ENCODE peak calls at places on chromosome X, in five cellular contexts. D is psoas muscle, A is spleen, G is cardiac muscle cell, Z is upper lobe of right lung. K is an unnamed sample.

GRCh38 chrX:40310016-40310415 is 212.3 kb upstream of the BCOR start:
- DNase-seq in D (no peak), A (no peak), G (no peak), Z (no peak), K (no peak)

GRCh38 chrX:155761185-155761584 is 120.0 kb upstream of the VAMP7 start:
- DNase-seq in D (no peak), A (no peak), G (no peak), Z (no peak), K (no peak)

GRCh38 chrX:44400588-44400987 is 57.1 kb upstream of the EFHC2 start:
- DNase-seq in D (no peak), A (no peak), G (no peak), Z (no peak), K (no peak)

GRCh38 chrX:40058719-40059118 is 39.0 kb downstream of the BCOR start:
- DNase-seq in D (no peak), A (no peak), G (no peak), Z (peak; percentile 62), K (no peak)

GRCh38 chrX:45803383-45803921 is 602.8 kb upstream of the DIPK2B start:
- DNase-seq in D (no peak), A (no peak), G (no peak), Z (no peak), K (no peak)

GRCh38 chrX:46759645-46759974 is 692 bp upstream of the SLC9A7 start:
- DNase-seq in D (no peak), A (no peak), G (no peak), Z (no peak), K (peak; percentile 14)

GRCh38 chrX:10022580-10023245 is 55.6 kb downstream of the CLDN34 start:
- DNase-seq in D (peak; percentile 48), A (no peak), G (no peak), Z (no peak), K (no peak)

GRCh38 chrX:9538544-9539045 is 73.7 kb downstream of the TBL1X start:
- DNase-seq in D (no peak), A (no peak), G (no peak), Z (no peak), K (no peak)

GRCh38 chrX:39440734-39441305 is 639.6 kb downstream of the MID1IP1 start:
- DNase-seq in D (no peak), A (no peak), G (no peak), Z (no peak), K (no peak)

GRCh38 chrX:24080670-24081069 is 25.9 kb downstream of the EIF2S3 start:
- DNase-seq in D (no peak), A (no peak), G (no peak), Z (no peak), K (no peak)

GRCh38 chrX:118177708-118178107 is 61.1 kb upstream of the KLHL13 start:
- DNase-seq in D (no peak), A (no peak), G (no peak), Z (no peak), K (no peak)

GRCh38 chrX:101191217-101191750 is 28.3 kb upstream of the DRP2 start:
- DNase-seq in D (peak; percentile 16), A (no peak), G (peak; percentile 38), Z (peak; percentile 44), K (peak; percentile 82)

GRCh38 chrX:63713510-63713909 is 71.5 kb downstream of the ARHGEF9 start:
- DNase-seq in D (no peak), A (no peak), G (peak; percentile 68), Z (peak; percentile 57), K (no peak)

DNA sequence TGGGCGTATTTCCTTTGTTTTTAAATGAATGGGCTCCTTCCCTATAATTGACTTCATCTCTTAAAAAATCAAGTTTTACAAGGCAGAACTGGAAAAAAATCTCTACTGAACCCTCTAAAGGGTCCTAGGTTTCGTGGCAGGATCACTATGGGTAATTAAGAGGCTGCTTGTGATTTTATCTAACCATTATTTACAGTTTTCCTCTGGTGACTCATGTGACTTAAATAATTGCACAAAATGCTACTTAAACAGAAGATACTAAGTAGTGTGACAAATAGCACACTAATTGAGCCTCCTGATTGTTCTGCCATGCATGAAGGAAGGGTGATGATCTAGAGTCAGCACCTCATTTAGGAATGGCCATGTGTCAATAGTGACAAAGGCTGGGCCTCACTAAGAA is 35.5 kb downstream of the OFD1 start:
- DNase-seq in D (no peak), A (no peak), G (no peak), Z (no peak), K (no peak)
- H3K36me3 ChIP-seq in D (no peaks in the 10 kb centered on the region), A (peaks cover 40% of the 10 kb centered on the region), G (peaks cover 76% of the 10 kb centered on the region), Z (peaks cover 42% of the 10 kb centered on the region), K (peaks cover 10% of the 10 kb centered on the region)

GRCh38 chrX:11666180-11666579 is 460 bp upstream of the ARHGAP6 start:
- DNase-seq in D (no peak), A (no peak), G (peak; percentile 79), Z (no peak), K (peak; percentile 82)
- H3K4me3 ChIP-seq in D (peak overlapping the region; percentile 73), A (peak overlapping the region; percentile 41), G (peak overlapping the region; percentile 75), Z (peak overlapping the region; percentile 46), K (peak overlapping the region; percentile 59)

DNA sequence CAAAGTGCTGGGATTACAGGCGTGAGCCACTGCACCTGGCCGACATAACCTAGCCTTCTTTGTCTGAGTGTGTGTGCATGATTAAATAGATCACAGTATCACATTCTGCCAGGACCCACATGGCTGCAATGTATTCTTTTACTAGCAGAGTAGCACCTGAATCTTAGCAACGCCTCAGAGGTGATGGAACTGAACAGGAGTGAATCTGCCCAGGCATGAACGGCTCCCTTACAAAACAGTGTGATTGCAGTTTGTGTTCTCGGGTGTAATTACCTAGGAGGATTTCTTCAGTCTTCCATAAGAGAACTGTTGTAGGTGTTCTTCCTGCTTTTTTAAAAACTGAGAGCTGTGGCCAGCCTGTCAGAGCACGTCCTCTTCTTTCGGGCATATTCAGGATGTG is 122.7 kb upstream of the STS start:
- DNase-seq in D (no peak), A (no peak), G (no peak), Z (no peak), K (no peak)
- H3K27me3 ChIP-seq in D (no peaks in the 10 kb centered on the region), A (no peaks in the 10 kb centered on the region), G (no peaks in the 10 kb centered on the region), Z (no peaks in the 10 kb centered on the region), K (no peaks in the 10 kb centered on the region)

GRCh38 chrX:153948002-153948466 is 3.6 kb upstream of the RENBP start:
- DNase-seq in D (no peak), A (no peak), G (no peak), Z (no peak), K (peak; percentile 65)

GRCh38 chrX:153945956-153946909 is 1.8 kb upstream of the RENBP start:
- DNase-seq in D (no peak), A (no peak), G (no peak), Z (no peak), K (no peak)

GRCh38 chrX:153946910-153947769 is 2.7 kb upstream of the RENBP start:
- DNase-seq in D (peak; percentile 69), A (peak; percentile 93), G (peak; percentile 78), Z (peak; percentile 85), K (peak; percentile 94)

GRCh38 chrX:153951683-153952372 is 7.4 kb upstream of the RENBP start:
- DNase-seq in D (no peak), A (peak; percentile 75), G (no peak), Z (no peak), K (no peak)

DNA sequence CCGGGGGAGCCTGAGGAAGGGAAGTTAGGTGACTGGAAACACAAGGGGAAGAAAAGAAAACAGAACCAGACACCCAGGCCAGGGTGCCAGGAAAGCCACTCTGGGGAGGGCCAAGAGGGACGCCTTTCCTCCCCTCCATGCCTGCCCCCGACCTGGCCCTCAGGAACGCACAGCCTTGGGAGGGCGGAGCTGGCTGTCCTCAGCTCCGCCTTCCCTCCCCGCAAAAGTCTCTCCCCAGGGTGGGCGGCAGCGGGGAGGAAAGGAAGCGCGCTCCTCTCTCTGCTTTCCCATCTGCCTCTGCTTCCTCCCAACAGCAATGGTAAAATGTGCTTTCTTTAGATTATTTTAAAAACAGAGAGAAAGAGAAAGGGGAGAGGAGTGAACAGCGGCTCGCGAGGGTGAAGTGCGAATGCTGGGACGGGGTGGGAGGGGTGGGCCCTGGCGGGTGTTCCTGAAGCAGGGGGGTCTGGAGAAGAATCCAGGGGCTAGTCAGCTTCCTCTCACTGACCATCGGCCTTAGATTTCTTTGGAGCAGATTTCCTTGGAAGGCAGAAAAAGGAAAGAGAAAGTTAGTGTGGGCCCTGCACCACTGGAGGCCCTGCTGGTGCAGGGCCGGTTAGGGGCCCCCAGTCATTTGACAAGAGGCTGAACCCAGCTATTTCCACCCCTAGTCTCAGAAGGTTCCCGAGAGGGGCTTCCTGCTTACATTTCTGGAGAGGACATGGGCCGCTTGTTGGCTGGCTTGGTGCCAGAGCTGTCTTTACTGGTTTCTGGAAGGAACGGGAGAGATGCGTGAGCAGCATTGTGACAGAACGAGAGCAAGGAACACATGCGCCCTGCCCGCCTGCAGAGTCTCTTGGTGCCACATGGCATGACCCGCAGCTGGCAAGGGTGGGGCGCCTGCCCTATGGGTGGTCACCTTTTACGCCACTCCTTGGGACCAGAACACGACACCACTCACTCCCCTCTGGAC is 4.7 kb upstream of the RENBP start:
- DNase-seq in D (no peak), A (no peak), G (no peak), Z (no peak), K (peak; percentile 82)
- H3K36me3 ChIP-seq in D (no peaks in the 10 kb centered on the region), A (peaks cover 49% of the 10 kb centered on the region), G (peaks cover 3% of the 10 kb centered on the region), Z (peaks cover 42% of the 10 kb centered on the region), K (peaks cover 24% of the 10 kb centered on the region)

GRCh38 chrX:71111851-71112468 is 583 bp upstream of the IL2RG start:
- DNase-seq in D (no peak), A (peak; percentile 15), G (no peak), Z (no peak), K (no peak)
- H3K4me3 ChIP-seq in D (no peak overlapping the region), A (peak overlapping the region; percentile 53), G (no peak overlapping the region), Z (peak overlapping the region; percentile 26), K (no peak overlapping the region)

DNA sequence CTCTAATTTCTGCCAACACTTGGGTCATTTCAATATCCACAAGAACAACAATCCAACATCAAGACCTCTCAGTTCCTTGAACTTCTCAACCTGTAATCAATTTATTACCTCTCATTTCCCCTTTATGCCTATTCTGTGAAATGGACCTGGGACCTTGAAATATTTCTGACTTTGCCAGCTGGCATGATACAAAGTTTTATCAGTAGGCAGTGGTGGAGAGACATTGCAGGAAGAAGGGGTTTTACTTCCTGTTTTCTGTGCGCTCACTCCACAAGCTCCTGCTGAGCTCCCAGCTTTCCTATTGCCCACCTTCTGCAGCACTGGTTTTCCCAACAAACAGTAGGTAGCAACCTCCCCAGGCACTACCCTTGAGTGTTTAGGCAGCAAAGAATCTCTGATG is 3.5 kb upstream of the ARHGEF6 start:
- DNase-seq in D (no peak), A (no peak), G (no peak), Z (no peak), K (no peak)
- H3K27me3 ChIP-seq in D (no peaks in the 10 kb centered on the region), A (no peaks in the 10 kb centered on the region), G (no peaks in the 10 kb centered on the region), Z (no peaks in the 10 kb centered on the region), K (no peaks in the 10 kb centered on the region)

DNA sequence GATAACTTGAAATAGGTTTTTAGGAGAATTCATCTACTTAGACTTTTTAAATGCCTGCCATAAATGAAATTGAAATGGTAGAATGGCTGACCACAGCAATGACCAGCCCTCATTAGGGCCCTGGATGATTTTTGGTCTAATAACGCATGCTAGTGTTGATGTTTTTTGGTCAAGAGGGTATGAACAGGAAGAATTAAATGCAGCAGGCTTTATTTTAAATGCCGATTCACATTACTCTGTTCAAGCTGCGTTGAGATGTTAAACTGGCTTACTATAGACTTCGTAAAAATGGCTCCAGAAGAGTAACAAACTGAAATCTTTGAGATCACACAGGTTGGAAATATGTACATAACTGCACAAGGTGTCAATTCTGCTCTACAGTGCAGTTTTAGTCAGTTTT is 14.6 kb downstream of the DDX3X start:
- DNase-seq in D (no peak), A (no peak), G (no peak), Z (no peak), K (no peak)
- H3K36me3 ChIP-seq in D (no peaks in the 10 kb centered on the region), A (peaks cover 71% of the 10 kb centered on the region), G (peaks cover 62% of the 10 kb centered on the region), Z (peaks cover 60% of the 10 kb centered on the region), K (peaks cover 40% of the 10 kb centered on the region)

GRCh38 chrX:3244203-3244743 is 102.2 kb downstream of the MXRA5 start:
- DNase-seq in D (no peak), A (no peak), G (no peak), Z (no peak), K (no peak)
- H3K4me3 ChIP-seq in D (no peak overlapping the region), A (no peak overlapping the region), G (no peak overlapping the region), Z (no peak overlapping the region), K (no peak overlapping the region)

K was measured in H7.